ENCODE peak calls at places on chromosomes 5 and 9, in six cellular contexts. B, V, R, P, W and J are unnamed samples. For H3K4me1, the result is how much of the 10 kb centered on the place peaks cover.

GRCh38 chr5:118687085-118687484 is 301.3 kb downstream of the DTWD2 start:
- DNase-seq in B (no peak), V (no peak), R (no peak), P (no peak), W (no peak), J (no peak)

GRCh38 chr5:175319199-175319598 is 124.8 kb downstream of the DRD1 start:
- DNase-seq in B (no peak), V (no peak), R (no peak), P (no peak), W (no peak), J (no peak)

GRCh38 chr9:136090768-136091581 is 4.1 kb downstream of the NACC2 start:
- DNase-seq in B (no peak), V (no peak), R (no peak), P (no peak), W (no peak), J (peak)

GRCh38 chr9:18343799-18344198 is 130.2 kb upstream of the ADAMTSL1 start:
- DNase-seq in B (no peak), V (no peak), R (peak), P (no peak), W (no peak), J (no peak)

GRCh38 chr9:23220171-23220570 is 605.9 kb downstream of the ELAVL2 start:
- DNase-seq in B (no peak), V (no peak), R (no peak), P (no peak), W (no peak), J (no peak)

GRCh38 chr9:122125891-122126331 is 32.8 kb upstream of the TTLL11 start:
- DNase-seq in B (no peak), V (no peak), R (peak), P (no peak), W (peak), J (no peak)

GRCh38 chr9:89256225-89256624 is 54.8 kb upstream of the CKS2 start:
- DNase-seq in B (no peak), V (no peak), R (no peak), P (no peak), W (no peak), J (no peak)

GRCh38 chr5:91272858-91273257 is 110.3 kb downstream of the ARRDC3 start:
- DNase-seq in B (peak), V (no peak), R (peak), P (no peak), W (no peak), J (no peak)

GRCh38 chr9:78443946-78444345 is 147.0 kb downstream of the PSAT1 start:
- DNase-seq in B (no peak), V (no peak), R (no peak), P (no peak), W (no peak), J (no peak)

GRCh38 chr9:133089271-133089671 is 27.5 kb downstream of the CEL start:
- DNase-seq in B (peak), V (no peak), R (no peak), P (peak), W (no peak), J (no peak)

GRCh38 chr5:163104496-163104895 is 332.9 kb upstream of the CCNG1 start:
- DNase-seq in B (no peak), V (no peak), R (no peak), P (no peak), W (no peak), J (peak)

GRCh38 chr5:173954671-173955605 is 34.0 kb upstream of the C5orf47 start:
- DNase-seq in B (no peak), V (no peak), R (peak), P (no peak), W (no peak), J (peak)

GRCh38 chr5:142357469-142358090 is 32.8 kb upstream of the SPRY4 start:
- DNase-seq in B (no peak), V (no peak), R (peak), P (no peak), W (peak), J (no peak)

GRCh38 chr9:131545003-131545785 is at the start of gene PRRT1B:
- DNase-seq in B (no peak), V (peak), R (no peak), P (peak), W (no peak), J (peak)

GRCh38 chr5:12019306-12019705 is 115.1 kb upstream of the CTNND2 start:
- DNase-seq in B (no peak), V (no peak), R (no peak), P (no peak), W (no peak), J (no peak)

GRCh38 chr5:81162501-81162900 is 70.6 kb upstream of the CKMT2 start:
- DNase-seq in B (no peak), V (no peak), R (no peak), P (no peak), W (no peak), J (no peak)

GRCh38 chr5:141488591-141489478 is at the start of gene PCDHGC5:
- DNase-seq in B (no peak), V (no peak), R (peak), P (no peak), W (no peak), J (peak)

GRCh38 chr9:129242971-129243561 is 65.0 kb upstream of the IER5L start:
- DNase-seq in B (no peak), V (no peak), R (peak), P (peak), W (no peak), J (no peak)

GRCh38 chr5:37005946-37006540 is 129.5 kb downstream of the NIPBL start:
- DNase-seq in B (peak), V (peak), R (peak), P (no peak), W (peak), J (no peak)

GRCh38 chr9:124054671-124055212 is 43.2 kb downstream of the LHX2 start:
- DNase-seq in B (peak), V (no peak), R (peak), P (no peak), W (no peak), J (no peak)

GRCh38 chr9:123807241-123807640 is 122.7 kb downstream of the DENND1A start:
- DNase-seq in B (no peak), V (no peak), R (no peak), P (no peak), W (no peak), J (no peak)

GRCh38 chr9:20944507-20944906 is 86.9 kb downstream of the HACD4 start:
- DNase-seq in B (no peak), V (no peak), R (no peak), P (no peak), W (no peak), J (no peak)

GRCh38 chr5:132011561-132012384 is at the start of gene ACSL6:
- DNase-seq in B (peak), V (peak), R (no peak), P (peak), W (no peak), J (peak)

GRCh38 chr9:114108016-114108833 is 9.1 kb upstream of the KIF12 start:
- DNase-seq in B (peak), V (peak), R (peak), P (peak), W (peak), J (peak)

GRCh38 chr9:123267481-123268239 is 726 bp downstream of the STRBP start:
- DNase-seq in B (peak), V (no peak), R (no peak), P (peak), W (no peak), J (peak)

GRCh38 chr5:165497707-165498106 is 1992.3 kb downstream of the MAT2B start:
- DNase-seq in B (no peak), V (peak), R (peak), P (no peak), W (peak), J (no peak)

GRCh38 chr9:114156311-114156657 is 947 bp downstream of the COL27A1 start:
- DNase-seq in B (no peak), V (no peak), R (no peak), P (no peak), W (no peak), J (no peak)

GRCh38 chr5:82347213-82347947 is 69.2 kb upstream of the RPS23 start:
- DNase-seq in B (no peak), V (no peak), R (peak), P (no peak), W (no peak), J (no peak)

DNA sequence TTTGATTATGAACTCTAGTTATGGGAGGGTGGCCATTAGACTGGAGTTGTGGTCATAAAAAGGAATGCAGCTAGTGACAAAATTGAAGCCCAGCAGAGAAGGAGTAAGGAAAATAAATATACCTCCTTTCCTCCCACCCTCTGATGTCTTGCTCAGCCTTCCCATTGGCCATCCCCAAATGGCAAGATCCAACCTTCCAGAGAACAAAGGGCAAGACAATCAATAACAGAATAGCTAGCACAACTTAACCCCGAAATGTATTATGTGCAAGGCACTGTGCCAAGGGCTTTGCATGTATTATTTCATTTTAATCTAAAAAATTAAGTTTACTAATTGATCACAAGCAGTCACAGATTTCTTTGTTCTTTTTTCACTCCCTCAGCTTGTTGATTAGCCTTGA is 3.6 kb downstream of the ITGA1 start:
- DNase-seq in B (no peak), V (no peak), R (no peak), P (no peak), W (no peak), J (no peak)
- H3K4me3 ChIP-seq in B (no peak), V (no peak), R (peak), P (no peak), W (no peak), J (no peak)

GRCh38 chr5:139684350-139684880 is 36.3 kb downstream of the CXXC5 start:
- DNase-seq in B (no peak), V (no peak), R (no peak), P (no peak), W (no peak), J (no peak)

GRCh38 chr5:139685886-139686285 is 37.7 kb downstream of the CXXC5 start:
- DNase-seq in B (no peak), V (no peak), R (no peak), P (no peak), W (no peak), J (no peak)

GRCh38 chr5:139683295-139684271 is 35.4 kb downstream of the CXXC5 start:
- DNase-seq in B (no peak), V (no peak), R (no peak), P (no peak), W (no peak), J (no peak)

GRCh38 chr5:139686356-139686918 is 38.3 kb downstream of the CXXC5 start:
- DNase-seq in B (no peak), V (no peak), R (no peak), P (no peak), W (no peak), J (no peak)

GRCh38 chr5:139684881-139685749 is 37.0 kb downstream of the CXXC5 start:
- DNase-seq in B (no peak), V (no peak), R (no peak), P (no peak), W (no peak), J (peak)
- H3K4me1 ChIP-seq in B (half or more), V (under half), R (under half), P (under half), W (under half), J (under half)

GRCh38 chr5:78907255-78907886 is 77.7 kb downstream of the ARSB start:
- DNase-seq in B (no peak), V (no peak), R (peak), P (no peak), W (peak), J (no peak)
- TF ChIP-seq POLR2A in B (no peak), V (no peak), R (no peak), P (no peak), W (no peak), J (no peak)

DNA sequence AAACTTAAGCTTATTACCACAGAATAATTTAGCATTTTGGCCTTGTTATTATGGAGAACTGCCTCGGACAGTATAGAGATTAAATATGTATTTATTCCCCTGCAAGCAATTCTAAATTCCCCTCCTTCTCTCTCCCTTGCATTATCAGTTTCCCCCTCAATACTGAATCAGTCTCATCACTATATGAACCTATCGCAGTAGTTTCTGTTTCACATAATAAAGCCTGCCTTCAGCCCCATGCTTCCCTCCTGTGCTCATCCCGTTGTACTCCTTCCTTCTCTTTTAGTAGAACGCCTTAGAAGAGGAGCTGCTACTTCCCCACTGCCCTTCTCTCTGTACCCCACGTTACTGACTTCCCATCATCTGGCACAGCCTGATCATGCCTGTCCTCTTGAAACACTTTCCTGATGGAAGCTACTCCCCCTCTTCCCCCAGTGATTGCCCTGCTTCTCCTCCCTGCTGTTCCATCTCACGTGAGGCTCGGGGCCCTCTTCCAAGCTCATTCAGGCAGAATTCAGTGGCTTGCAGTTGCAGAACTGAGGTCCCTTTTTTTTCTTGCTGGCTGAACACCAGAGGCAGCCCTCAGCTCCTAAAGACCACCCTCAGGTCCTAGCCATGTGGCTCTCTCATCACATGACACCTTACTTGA is 93.4 kb downstream of the PPIC start:
- DNase-seq in B (no peak), V (no peak), R (no peak), P (no peak), W (no peak), J (no peak)
- H3K4me3 ChIP-seq in B (no peak), V (no peak), R (no peak), P (no peak), W (no peak), J (no peak)

DNA sequence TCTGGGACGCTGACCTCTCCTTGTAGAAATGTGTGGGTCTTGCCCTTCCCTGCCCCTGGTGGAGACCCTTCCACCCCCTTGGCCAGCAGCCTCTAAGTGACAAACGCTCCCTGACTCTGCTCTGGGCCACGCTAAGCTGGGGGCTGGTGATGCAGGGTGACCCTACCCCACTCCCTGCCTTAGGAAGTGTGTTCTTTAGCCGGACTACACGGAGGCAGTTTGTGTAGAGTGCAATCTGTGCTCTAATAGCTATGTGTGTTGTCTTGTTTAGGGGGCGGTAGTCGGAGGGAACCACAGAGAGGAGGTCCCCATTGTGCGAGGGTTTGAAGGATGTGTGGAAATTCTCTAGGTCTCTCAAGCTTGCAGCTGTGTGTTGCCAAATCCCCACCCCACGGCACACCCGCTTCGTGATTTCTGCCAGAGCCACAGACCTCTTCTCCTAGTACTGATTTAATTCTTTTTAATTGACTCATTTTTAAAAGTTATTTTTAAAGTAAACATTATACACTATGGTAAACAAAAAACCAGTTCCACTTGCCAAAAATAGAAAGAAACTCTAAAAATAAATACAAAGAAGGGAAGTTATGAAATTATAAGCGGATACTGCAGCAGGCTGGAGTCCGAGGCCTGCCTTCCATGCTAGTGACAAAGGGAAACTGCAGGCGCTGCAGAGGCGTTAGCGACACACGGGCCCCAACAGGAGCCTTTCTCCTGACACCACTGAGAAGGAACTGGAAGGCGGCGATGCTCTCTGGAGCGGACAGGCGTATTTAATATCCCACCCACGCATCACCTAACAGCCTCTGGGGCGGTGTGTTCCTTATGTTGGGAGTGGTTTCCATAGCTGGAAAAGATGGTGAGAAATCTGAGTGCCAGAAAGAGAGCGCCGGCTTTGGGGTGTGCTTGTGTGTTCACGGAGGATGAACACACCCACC is 122.7 kb downstream of the COL23A1 start:
- DNase-seq in B (no peak), V (no peak), R (peak), P (no peak), W (peak), J (no peak)
- H3K4me1 ChIP-seq in B (under half), V (under half), R (under half), P (under half), W (under half), J (under half)

GRCh38 chr9:74496819-74497749 is at the start of gene RORB:
- DNase-seq in B (peak), V (no peak), R (peak), P (peak), W (peak), J (peak)
- TF ChIP-seq POLR2A in B (no peak), V (no peak), R (no peak), P (no peak), W (no peak), J (no peak)

GRCh38 chr9:5949103-5949699 is 58.5 kb downstream of the MLANA start:
- DNase-seq in B (no peak), V (no peak), R (peak), P (no peak), W (no peak), J (peak)
- H3K4me3 ChIP-seq in B (no peak), V (peak), R (no peak), P (no peak), W (no peak), J (no peak)